ENCODE peak calls at places on chromosomes 5 and 9, in seven cellular contexts. O is SK-N-SH, Z is lower lobe of right lung, N is cardiac muscle cell, Y is esophagus squamous epithelium, M is mammary epithelial cell, F is heart right ventricle. Q is an unnamed sample. For H3K4me1, the result is how much of the 10 kb centered on the place peaks cover.

GRCh38 chr9:123246534-123246933 is 21.9 kb downstream of the STRBP start:
- DNase-seq in O (no peak), Z (no peak), N (peak), Y (no peak), M (no peak), F (no peak), Q (no peak)

GRCh38 chr5:71893451-71893850 is 174.4 kb downstream of the CARTPT start:
- DNase-seq in O (no peak), Z (no peak), N (no peak), Y (no peak), M (no peak), F (no peak), Q (no peak)

GRCh38 chr5:136228358-136228757 is 35.4 kb upstream of the SMIM32 start:
- DNase-seq in O (no peak), Z (no peak), N (no peak), Y (no peak), M (no peak), F (no peak), Q (no peak)

GRCh38 chr5:155303134-155303533 is 289.6 kb downstream of the KIF4B start:
- DNase-seq in O (no peak), Z (no peak), N (no peak), Y (no peak), M (no peak), F (no peak), Q (no peak)

GRCh38 chr5:94432499-94432898 is 185.9 kb downstream of the KIAA0825 start:
- DNase-seq in O (no peak), Z (no peak), N (peak), Y (no peak), M (no peak), F (no peak), Q (no peak)

GRCh38 chr5:168152660-168153059 is 138.8 kb upstream of the WWC1 start:
- DNase-seq in O (no peak), Z (no peak), N (peak), Y (no peak), M (peak), F (no peak), Q (no peak)

GRCh38 chr5:158763217-158763616 is 336.5 kb downstream of the EBF1 start:
- DNase-seq in O (no peak), Z (no peak), N (no peak), Y (no peak), M (no peak), F (no peak), Q (no peak)

GRCh38 chr5:151950681-151951080 is 26.0 kb upstream of the GLRA1 start:
- DNase-seq in O (no peak), Z (no peak), N (no peak), Y (no peak), M (peak), F (no peak), Q (no peak)

DNA sequence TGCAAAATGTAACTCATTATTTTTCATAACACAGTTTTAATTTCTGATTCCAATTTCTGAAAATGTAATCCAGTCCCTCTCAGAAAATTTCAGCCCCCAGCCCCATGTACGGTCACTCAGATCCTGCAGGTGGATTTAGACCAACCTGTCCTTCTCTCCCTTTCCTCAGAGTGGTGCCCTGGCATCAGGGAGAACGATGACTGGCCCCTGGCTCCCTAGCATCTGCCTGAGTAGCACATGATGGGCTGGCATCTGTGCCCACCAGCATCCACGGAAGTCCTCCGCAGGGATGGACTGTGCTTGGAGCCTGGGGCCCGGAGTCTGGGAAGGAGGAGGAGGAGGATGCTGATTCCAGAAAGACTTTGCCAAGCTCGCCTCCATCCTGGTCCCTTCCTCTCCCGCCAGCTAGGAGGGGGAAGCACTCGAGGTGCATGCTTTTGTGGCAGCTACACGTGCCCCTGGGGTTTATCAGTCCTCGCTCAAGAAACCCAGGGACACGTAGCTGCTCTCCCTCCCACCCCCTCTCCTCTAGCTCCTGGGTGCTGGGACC is 54.4 kb upstream of the RUFY1 start:
- DNase-seq in O (peak), Z (no peak), N (no peak), Y (no peak), M (no peak), F (no peak), Q (no peak)
- H3K4me1 ChIP-seq in O (under half), Z (under half), N (under half), Y (under half), M (under half), F (under half), Q (under half)

DNA sequence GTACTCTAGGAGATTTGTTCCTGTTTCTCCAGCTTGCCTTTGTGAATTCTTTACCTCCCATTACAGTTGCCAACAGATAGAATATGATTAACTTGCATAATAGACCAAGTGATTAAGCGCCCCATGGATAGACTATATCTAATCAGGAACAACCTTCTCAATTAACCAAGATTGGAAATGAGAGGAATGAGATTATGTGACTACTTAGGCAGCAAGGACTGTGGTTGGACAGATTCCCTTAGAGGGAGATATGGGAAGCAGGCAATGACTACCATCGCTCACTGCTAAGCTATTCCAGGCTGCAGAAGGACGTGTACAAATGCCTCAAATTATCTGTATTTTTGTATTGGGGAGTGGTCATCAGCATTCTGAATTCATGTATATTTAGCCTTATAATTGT is 278.1 kb upstream of the DAB2 start:
- DNase-seq in O (no peak), Z (no peak), N (no peak), Y (no peak), M (no peak), F (no peak), Q (no peak)
- TF ChIP-seq CTCF in O (no peak), Z (no peak), N (no peak), Y (no peak), M (no peak), F (no peak), Q (no peak)

DNA sequence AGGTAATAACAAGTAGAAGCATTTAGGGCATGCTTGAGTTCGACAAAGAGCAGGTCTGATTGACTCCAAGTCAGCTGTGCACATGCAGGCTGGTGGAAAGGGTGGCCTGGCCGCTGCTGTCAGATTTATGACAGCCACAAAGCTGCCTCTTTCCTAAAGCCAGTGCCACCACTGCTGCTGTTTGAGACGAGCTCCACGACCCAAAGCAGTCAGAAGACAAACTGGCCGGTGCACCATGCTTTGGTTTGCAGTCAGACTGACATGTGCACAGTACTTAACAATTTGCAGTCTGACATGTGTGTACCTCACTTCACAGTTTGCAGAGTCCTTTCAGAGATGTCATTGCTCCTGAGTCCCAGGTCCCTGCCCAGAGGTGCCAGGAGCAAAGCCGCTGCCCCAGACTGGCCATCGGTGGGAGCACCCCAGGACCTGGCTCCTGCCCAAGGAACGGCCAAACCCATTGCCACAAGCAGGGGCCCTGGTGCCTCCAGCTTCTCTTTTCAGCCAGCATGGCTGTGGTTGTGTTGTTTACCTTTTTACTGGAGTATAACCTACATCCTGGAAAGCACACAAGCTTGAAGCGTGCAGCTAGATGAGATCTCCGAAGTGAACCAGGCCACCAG is 28.7 kb downstream of the RASGEF1C start:
- DNase-seq in O (no peak), Z (no peak), N (no peak), Y (no peak), M (no peak), F (no peak), Q (no peak)
- H3K27ac ChIP-seq in O (no peak), Z (no peak), N (no peak), Y (no peak), M (no peak), F (no peak), Q (no peak)

DNA sequence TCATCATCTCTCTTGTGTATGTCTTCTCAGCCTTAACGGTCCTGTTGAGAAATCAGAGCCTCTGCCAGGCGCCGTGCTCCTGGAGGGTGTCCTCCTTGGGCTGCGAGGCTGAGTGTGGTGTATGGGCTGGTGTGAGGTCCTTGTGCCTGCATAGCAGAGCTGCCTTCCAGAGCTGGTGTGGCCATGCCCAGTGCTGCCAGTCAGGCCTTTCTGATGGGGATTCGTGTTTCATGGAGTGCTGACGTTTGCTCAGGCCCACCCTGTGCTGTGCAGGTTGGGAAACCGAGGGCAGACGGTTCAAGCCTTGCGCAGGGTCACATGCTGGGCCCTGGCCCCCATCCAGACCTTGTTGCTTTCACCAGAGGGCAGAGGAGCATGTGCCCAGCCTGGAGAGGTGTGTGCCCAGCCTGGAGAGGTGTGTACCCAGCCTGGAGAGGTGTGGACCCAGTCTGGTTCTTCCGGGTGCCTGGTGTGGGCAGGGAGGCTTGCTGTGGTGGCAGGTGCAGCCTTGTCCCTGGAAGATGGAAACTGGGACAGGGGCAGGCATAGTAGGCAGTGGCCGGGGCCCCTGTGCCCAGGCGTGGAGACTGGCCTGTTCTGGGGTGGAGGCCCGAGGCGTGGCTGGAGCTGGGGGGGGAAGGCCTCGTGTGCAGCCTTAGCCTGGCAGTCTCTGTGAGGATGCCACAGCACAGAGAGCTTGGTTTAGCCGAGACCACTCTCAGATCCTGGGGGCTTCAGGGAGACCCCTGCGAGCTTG is 84.0 kb downstream of the RXRA start:
- DNase-seq in O (no peak), Z (peak), N (no peak), Y (no peak), M (no peak), F (no peak), Q (no peak)
- H3K4me1 ChIP-seq in O (under half), Z (half or more), N (under half), Y (half or more), M (half or more), F (half or more), Q (half or more)

Q was measured in ascending aorta.